ENCODE peak calls at places on chromosomes 1 and 21, in eight cellular contexts. N is GM12878, I is K562, X is HCT116, Y is H1, W is endothelial cell of umbilical vein, A is SK-N-SH, F is HepG2. R is an unnamed sample.

GRCh38 chr1:27503961-27504587 is 14.1 kb upstream of the WASF2 start:
- DNase-seq in F (no peak), I (no peak), X (no peak), N (no peak), A (no peak), Y (no peak), W (peak), R (no peak)

GRCh38 chr1:933603-933940 is 9.8 kb downstream of the SAMD11 start:
- DNase-seq in I (no peak), W (no peak), F (no peak), A (no peak), N (no peak), X (no peak), Y (no peak), R (no peak)

GRCh38 chr21:17636711-17637110 is 24.0 kb upstream of the BTG3 start:
- DNase-seq in A (no peak), Y (no peak), F (no peak), X (no peak), N (no peak), W (no peak), I (no peak), R (no peak)

GRCh38 chr1:245448858-245449534 is 294.2 kb downstream of the KIF26B start:
- DNase-seq in Y (no peak), I (no peak), A (no peak), F (no peak), N (no peak), X (no peak), W (no peak), R (no peak)

GRCh38 chr1:1024421-1025415 is 4.8 kb downstream of the AGRN start:
- DNase-seq in A (no peak), F (peak), N (no peak), Y (no peak), W (no peak), X (peak), I (no peak), R (peak)

GRCh38 chr1:49297783-49298182 is 521.1 kb upstream of the BEND5 start:
- DNase-seq in W (no peak), N (no peak), Y (no peak), F (no peak), X (no peak), I (no peak), A (peak), R (no peak)

GRCh38 chr1:184672013-184672726 is 82.5 kb downstream of the EDEM3 start:
- DNase-seq in X (no peak), F (no peak), A (no peak), N (no peak), I (no peak), Y (no peak), W (no peak), R (no peak)

GRCh38 chr1:182069028-182069466 is 7.5 kb upstream of the ZNF648 start:
- DNase-seq in A (peak), W (peak), N (no peak), F (peak), X (peak), I (peak), Y (peak), R (peak)

GRCh38 chr21:32772281-32773047 is 909 bp upstream of the PAXBP1 start:
- DNase-seq in X (no peak), Y (no peak), I (peak), F (no peak), W (peak), A (peak), N (peak), R (peak)

GRCh38 chr1:204127597-204128242 is 24.1 kb downstream of the ETNK2 start:
- DNase-seq in I (peak), W (peak), X (peak), F (peak), N (no peak), Y (peak), A (peak), R (peak)

GRCh38 chr1:162404550-162405160 is 7.3 kb downstream of the SH2D1B start:
- DNase-seq in W (no peak), Y (no peak), N (no peak), F (no peak), A (no peak), X (no peak), I (no peak), R (no peak)

GRCh38 chr1:183590225-183591191 is at the start of gene NCF2:
- DNase-seq in X (no peak), F (no peak), Y (no peak), A (no peak), W (no peak), N (peak), I (no peak), R (no peak)

GRCh38 chr1:70443739-70444138 is 32.7 kb downstream of the CTH start:
- DNase-seq in F (no peak), Y (no peak), W (no peak), X (no peak), I (no peak), N (no peak), A (no peak), R (no peak)

GRCh38 chr1:1304331-1305299 is 3.1 kb downstream of the ACAP3 start:
- DNase-seq in N (no peak), Y (peak), W (no peak), A (peak), I (peak), F (peak), X (no peak), R (no peak)

GRCh38 chr1:18041685-18042355 is 65.8 kb upstream of the IGSF21 start:
- DNase-seq in W (no peak), F (no peak), A (peak), Y (peak), N (no peak), X (no peak), I (no peak), R (no peak)

GRCh38 chr1:6243993-6244392 is at the start of gene HES3:
- DNase-seq in W (no peak), N (no peak), X (no peak), F (no peak), A (no peak), Y (peak), I (no peak), R (no peak)

GRCh38 chr1:58162952-58163550 is 383.5 kb downstream of the OMA1 start:
- DNase-seq in Y (peak), F (peak), I (peak), W (peak), A (peak), N (no peak), X (peak), R (peak)

GRCh38 chr1:108884968-108885367 is 8.2 kb downstream of the GPSM2 start:
- DNase-seq in Y (no peak), F (no peak), A (no peak), X (no peak), N (no peak), W (no peak), I (no peak), R (no peak)

GRCh38 chr1:48227165-48228013 is 4.9 kb downstream of the SLC5A9 start:
- DNase-seq in Y (no peak), W (no peak), F (no peak), X (no peak), N (no peak), A (no peak), I (no peak), R (no peak)

GRCh38 chr1:107594541-107594940 is 370.4 kb downstream of the VAV3 start:
- DNase-seq in A (no peak), W (no peak), X (no peak), N (no peak), F (no peak), I (no peak), Y (no peak), R (no peak)

GRCh38 chr1:9593492-9594465 is 5.1 kb downstream of the TMEM201 start:
- DNase-seq in Y (peak), A (peak), W (peak), N (peak), X (no peak), F (peak), I (peak), R (no peak)

GRCh38 chr1:217313096-217313495 is 317.8 kb downstream of the GPATCH2 start:
- DNase-seq in X (no peak), A (no peak), N (no peak), Y (no peak), I (no peak), F (no peak), W (no peak), R (no peak)

GRCh38 chr1:186957339-186957738 is 128.6 kb downstream of the PLA2G4A start:
- DNase-seq in W (no peak), F (no peak), X (no peak), Y (no peak), I (no peak), N (no peak), A (no peak), R (no peak)

GRCh38 chr1:12179111-12179519 is 12.3 kb downstream of the TNFRSF1B start:
- DNase-seq in F (peak), X (peak), I (no peak), W (peak), N (no peak), Y (no peak), A (no peak), R (no peak)

GRCh38 chr1:32798679-32799416 is 18.3 kb downstream of the YARS1 start:
- DNase-seq in W (no peak), I (no peak), F (no peak), A (peak), X (no peak), N (peak), Y (no peak), R (no peak)

GRCh38 chr1:59641861-59642260 is 172.9 kb upstream of the HOOK1 start:
- DNase-seq in I (no peak), F (no peak), W (no peak), N (no peak), X (no peak), A (no peak), Y (no peak), R (no peak)
- TF ChIP-seq MAX in I (no peak), F (no peak), W (no peak), N (no peak), X (no peak), A (no peak), Y (no peak), R (no peak)

GRCh38 chr1:31793586-31794285 is 22.1 kb downstream of the SPOCD1 start:
- DNase-seq in I (no peak), X (no peak), N (no peak), W (no peak), A (no peak), Y (no peak), F (no peak), R (no peak)
- H3K4me2 ChIP-seq in I (no peak), X (no peak), N (no peak), W (no peak), A (no peak), Y (no peak), F (no peak), R (no peak)

DNA sequence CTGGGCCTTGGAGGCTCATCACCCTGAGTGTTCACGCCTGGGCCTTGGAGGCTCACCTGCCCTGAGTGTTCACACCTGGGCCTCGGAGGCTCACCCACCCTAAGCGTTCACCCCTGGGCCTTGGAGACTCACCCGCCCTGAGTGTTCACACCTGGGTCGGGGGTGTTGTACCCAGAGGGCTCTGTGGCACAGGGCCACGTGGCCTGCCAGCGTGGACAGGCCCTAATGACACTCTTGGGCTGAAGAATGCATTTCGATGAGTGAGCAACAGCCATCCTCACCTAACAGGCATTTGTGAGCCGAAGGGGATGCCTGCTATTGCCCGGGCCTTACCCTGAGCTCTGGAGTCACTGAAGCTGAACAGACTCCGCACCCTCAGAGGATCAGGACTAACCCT is 17.5 kb downstream of the SLC19A1 start:
- DNase-seq in X (no peak), F (no peak), W (no peak), A (no peak), N (no peak), I (no peak), Y (no peak), R (no peak)
- TF ChIP-seq MAX in X (no peak), F (no peak), W (no peak), A (no peak), N (no peak), I (no peak), Y (no peak), R (no peak)

GRCh38 chr1:231423648-231424047 is 1.6 kb upstream of the EGLN1 start:
- DNase-seq in Y (no peak), F (peak), W (peak), I (no peak), N (no peak), X (no peak), A (no peak), R (no peak)
- H3K4me2 ChIP-seq in Y (no peak), F (peak), W (no peak), I (no peak), N (no peak), X (peak), A (no peak), R (peak)

GRCh38 chr1:75640137-75640536 is 29.2 kb upstream of the SLC44A5 start:
- DNase-seq in Y (no peak), X (no peak), F (no peak), I (no peak), N (no peak), A (no peak), W (no peak), R (no peak)

GRCh38 chr1:75641325-75641724 is 30.4 kb upstream of the SLC44A5 start:
- DNase-seq in N (no peak), F (no peak), I (no peak), A (no peak), W (no peak), X (no peak), Y (no peak), R (no peak)

GRCh38 chr1:75643460-75643859 is 32.5 kb upstream of the SLC44A5 start:
- DNase-seq in W (peak), N (no peak), X (no peak), Y (no peak), I (no peak), F (no peak), A (no peak), R (no peak)
- TF ChIP-seq MAX in W (no peak), N (no peak), X (no peak), Y (no peak), I (no peak), F (no peak), A (no peak), R (no peak)

GRCh38 chr1:55399385-55399784 is 184.2 kb upstream of the USP24 start:
- DNase-seq in N (no peak), F (no peak), Y (no peak), W (peak), I (no peak), A (peak), X (no peak), R (no peak)
- H3K4me2 ChIP-seq in N (no peak), F (no peak), Y (no peak), W (no peak), I (no peak), A (no peak), X (no peak), R (no peak)